ENCODE peak calls at places on chromosomes 12 and 14, in six cellular contexts. One of them, this sample, is unnamed.

GRCh38 chr12:28830491-28830890 is 318.6 kb upstream of the FAR2 start:
- DNase-seq in HTR-8/SVneo: no peak
- DNase-seq in AG04450: no peak
- DNase-seq in amniotic epithelial cell: no peak
- DNase-seq in foreskin keratinocyte: no peak
- DNase-seq in H54: no peak
- DNase-seq in this sample: no peak

GRCh38 chr14:67555518-67556090 is 22.5 kb downstream of the PLEKHH1 start:
- DNase-seq in HTR-8/SVneo: no peak
- DNase-seq in AG04450: no peak
- DNase-seq in amniotic epithelial cell: no peak
- DNase-seq in foreskin keratinocyte: no peak
- DNase-seq in H54: no peak
- DNase-seq in this sample: no peak

GRCh38 chr12:49951411-49952105 is 1.0 kb downstream of the AQP2 start:
- DNase-seq in HTR-8/SVneo: no peak
- DNase-seq in AG04450: no peak
- DNase-seq in amniotic epithelial cell: no peak
- DNase-seq in foreskin keratinocyte: no peak
- DNase-seq in H54: no peak
- DNase-seq in this sample: no peak

GRCh38 chr12:30694971-30695326 is 720 bp downstream of the IPO8 start:
- DNase-seq in HTR-8/SVneo: peak; percentile 35
- DNase-seq in AG04450: no peak
- DNase-seq in amniotic epithelial cell: peak; percentile 41
- DNase-seq in foreskin keratinocyte: peak; percentile 42
- DNase-seq in H54: peak; percentile 18
- DNase-seq in this sample: no peak

GRCh38 chr12:20350495-20350894 is 17.8 kb upstream of the PDE3A start:
- DNase-seq in HTR-8/SVneo: no peak
- DNase-seq in AG04450: no peak
- DNase-seq in amniotic epithelial cell: peak; percentile 16
- DNase-seq in foreskin keratinocyte: no peak
- DNase-seq in H54: no peak
- DNase-seq in this sample: peak; percentile 77

GRCh38 chr12:122974892-122975789 is at the start of gene OGFOD2:
- DNase-seq in HTR-8/SVneo: peak; percentile 92
- DNase-seq in AG04450: peak; percentile 70
- DNase-seq in amniotic epithelial cell: peak; percentile 87
- DNase-seq in foreskin keratinocyte: peak; percentile 82
- DNase-seq in H54: peak; percentile 91
- DNase-seq in this sample: peak; percentile 88

GRCh38 chr12:62793256-62794217 is 141.4 kb downstream of the PPM1H start:
- DNase-seq in HTR-8/SVneo: peak; percentile 86
- DNase-seq in AG04450: peak; percentile 66
- DNase-seq in amniotic epithelial cell: peak; percentile 75
- DNase-seq in foreskin keratinocyte: peak; percentile 56
- DNase-seq in H54: peak; percentile 61
- DNase-seq in this sample: peak; percentile 96

GRCh38 chr14:69780952-69781351 is 14.0 kb downstream of the SRSF5 start:
- DNase-seq in HTR-8/SVneo: no peak
- DNase-seq in AG04450: no peak
- DNase-seq in amniotic epithelial cell: no peak
- DNase-seq in foreskin keratinocyte: no peak
- DNase-seq in H54: no peak
- DNase-seq in this sample: no peak

GRCh38 chr14:65000868-65001600 is 14.3 kb downstream of the FNTB start:
- DNase-seq in HTR-8/SVneo: no peak
- DNase-seq in AG04450: no peak
- DNase-seq in amniotic epithelial cell: peak; percentile 71
- DNase-seq in foreskin keratinocyte: peak; percentile 38
- DNase-seq in H54: no peak
- DNase-seq in this sample: no peak

GRCh38 chr14:86654558-86655184 is 1124.7 kb downstream of the FLRT2 start:
- DNase-seq in HTR-8/SVneo: peak; percentile 10
- DNase-seq in AG04450: no peak
- DNase-seq in amniotic epithelial cell: peak; percentile 7
- DNase-seq in foreskin keratinocyte: peak; percentile 29
- DNase-seq in H54: no peak
- DNase-seq in this sample: peak; percentile 52

This sample was measured in NCI-H460.